ENCODE peak calls at places on chromosomes 3 and 15, in five cellular contexts. Z, T, E, L and G are unnamed samples.

GRCh38 chr15:85757939-85758654 is 36.6 kb downstream of the KLHL25 start:
- DNase-seq in L (no peak), Z (no peak), E (no peak), T (no peak), G (no peak)

GRCh38 chr3:9279959-9280358 is 30.5 kb upstream of the SRGAP3 start:
- DNase-seq in L (peak), Z (peak), E (peak), T (peak), G (peak)

GRCh38 chr3:23546186-23546585 is 259.6 kb upstream of the UBE2E1 start:
- DNase-seq in T (no peak), E (no peak), Z (peak), L (no peak), G (no peak)

GRCh38 chr3:17730318-17730967 is 12.0 kb downstream of the TBC1D5 start:
- DNase-seq in E (no peak), Z (peak), L (peak), T (no peak), G (no peak)

GRCh38 chr3:111589303-111590095 is 5.6 kb downstream of the ZBED2 start:
- DNase-seq in E (peak), T (peak), Z (no peak), L (no peak), G (no peak)

GRCh38 chr3:96266395-96267187 is 547.8 kb upstream of the EPHA6 start:
- DNase-seq in Z (peak), L (peak), T (no peak), E (no peak), G (no peak)

GRCh38 chr15:62847900-62848489 is 194.6 kb upstream of the TPM1 start:
- DNase-seq in E (peak), L (peak), Z (peak), T (peak), G (peak)

GRCh38 chr3:101813817-101814440 is 34.9 kb downstream of the NXPE3 start:
- DNase-seq in E (peak), T (peak), Z (peak), L (peak), G (no peak)

GRCh38 chr3:129911261-129911861 is 17.9 kb upstream of the TMCC1 start:
- DNase-seq in Z (no peak), L (no peak), E (no peak), T (no peak), G (no peak)

GRCh38 chr3:149314807-149315578 is 18.4 kb downstream of the TM4SF18 start:
- DNase-seq in L (peak), E (peak), Z (peak), T (no peak), G (no peak)

GRCh38 chr3:46987485-46988401 is 8.3 kb downstream of the NBEAL2 start:
- DNase-seq in T (no peak), Z (no peak), E (no peak), L (peak), G (no peak)

GRCh38 chr3:81816473-81817260 is 55.2 kb upstream of the GBE1 start:
- DNase-seq in L (peak), E (peak), Z (no peak), T (no peak), G (peak)

DNA sequence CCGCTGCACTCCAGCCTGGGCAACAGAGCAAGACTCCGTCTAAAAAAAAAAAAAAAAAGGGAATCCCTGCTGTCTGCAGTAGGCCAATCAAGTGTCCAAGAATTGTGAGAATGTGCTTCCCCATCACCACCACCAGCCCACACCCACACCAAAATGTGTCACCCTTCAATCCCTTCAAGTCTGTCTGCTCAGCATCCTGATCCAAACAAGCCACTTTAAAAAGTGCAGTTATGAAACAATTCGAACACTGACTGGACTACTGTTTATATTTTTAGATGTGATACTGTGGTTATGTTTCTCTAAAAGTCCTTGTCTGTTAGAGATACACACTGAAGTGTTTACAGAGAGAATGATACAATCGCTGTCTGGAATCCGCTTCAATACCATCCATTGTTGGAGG is 78.1 kb upstream of the CGNL1 start:
- DNase-seq in L (no peak), Z (no peak), E (peak), T (no peak), G (no peak)
- H3K27ac ChIP-seq in L (no peak), Z (no peak), E (no peak), T (no peak), G (no peak)

DNA sequence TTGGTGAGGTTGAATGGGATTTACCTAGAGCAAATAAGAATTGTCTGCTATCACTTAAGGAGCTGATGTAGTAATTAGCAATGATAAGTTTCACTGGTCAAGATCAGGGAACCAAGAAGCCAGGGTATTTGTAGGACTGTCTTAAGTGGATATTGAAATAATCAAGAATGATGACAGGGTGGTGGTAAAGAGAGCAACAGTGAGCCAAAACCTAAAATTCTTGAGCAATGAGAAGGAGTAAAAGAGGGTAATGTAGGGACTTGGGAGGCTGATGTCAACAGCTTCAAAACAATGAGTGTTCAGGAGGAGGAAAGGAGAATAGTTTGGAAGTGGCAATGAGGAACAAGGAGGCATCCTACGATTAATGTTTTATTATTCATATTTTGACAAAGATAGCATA is 31.5 kb upstream of the SLC2A2 start:
- DNase-seq in L (no peak), Z (peak), T (no peak), E (peak), G (no peak)
- TF ChIP-seq EZH2phosphoT487 in L (no peak), Z (no peak), T (no peak), E (no peak), G (no peak)

GRCh38 chr15:33395841-33396240 is 85.1 kb downstream of the RYR3 start:
- DNase-seq in Z (no peak), L (no peak), E (no peak), T (no peak), G (no peak)
- H3K27ac ChIP-seq in Z (no peak), L (no peak), E (no peak), T (no peak), G (no peak)

DNA sequence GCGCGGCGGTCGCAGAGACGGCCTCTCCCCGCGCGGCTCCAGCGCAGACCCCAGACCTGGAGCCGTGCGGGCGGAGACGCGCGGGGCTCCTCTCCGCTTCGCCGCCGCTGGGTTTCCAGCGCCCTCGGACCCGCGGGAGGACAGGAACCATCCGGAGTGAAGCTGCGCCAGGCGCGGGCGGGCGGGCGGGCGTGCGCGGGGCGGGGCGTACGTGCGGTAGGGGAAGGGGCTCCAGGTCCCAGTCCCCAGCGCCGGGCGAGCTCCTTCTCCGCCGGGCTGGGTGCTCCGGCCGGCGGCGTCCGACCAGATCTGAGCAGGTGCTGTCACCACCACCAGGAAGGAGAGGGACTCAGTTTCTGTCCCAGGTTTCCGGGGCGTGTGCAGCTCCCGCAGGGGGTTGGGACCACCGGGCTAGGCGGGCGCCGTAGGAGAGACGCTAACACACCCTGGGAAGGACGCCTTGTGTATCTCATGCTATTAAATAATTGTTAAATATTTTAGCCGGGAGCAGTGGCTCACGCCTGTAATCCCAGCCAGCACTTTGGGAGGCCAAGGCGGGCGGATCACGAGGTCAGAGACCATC is at the start of gene CHRNA3:
- DNase-seq in Z (no peak), L (no peak), T (peak), E (no peak), G (no peak)
- TF ChIP-seq EZH2phosphoT487 in Z (no peak), L (peak), T (no peak), E (no peak), G (peak)

GRCh38 chr3:128195369-128195768 is 42.1 kb downstream of the EEFSEC start:
- DNase-seq in L (no peak), T (peak), E (no peak), Z (no peak), G (no peak)
- H3K27ac ChIP-seq in L (no peak), T (no peak), E (no peak), Z (no peak), G (no peak)

DNA sequence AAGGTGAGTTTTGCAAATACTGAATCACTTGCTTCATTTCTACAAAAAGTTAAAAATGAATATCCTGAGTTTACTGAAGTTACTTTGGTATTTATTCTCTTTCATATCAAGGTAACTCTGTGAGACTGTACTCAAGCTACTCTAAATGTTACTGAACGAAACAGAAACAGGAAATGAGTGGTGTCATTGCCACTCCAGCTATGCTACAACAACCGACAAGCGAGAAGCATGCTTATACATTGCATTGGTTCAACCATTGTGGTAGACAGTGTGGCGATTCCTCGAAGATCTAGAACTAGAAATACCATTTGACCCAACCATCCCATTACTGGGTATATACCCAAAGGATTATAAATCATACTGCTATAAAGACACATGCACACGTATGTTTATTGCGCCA is 313.2 kb upstream of the THBS1 start:
- DNase-seq in Z (no peak), T (no peak), L (no peak), E (no peak), G (no peak)
- TF ChIP-seq EZH2phosphoT487 in Z (no peak), T (no peak), L (no peak), E (no peak), G (no peak)